ENCODE peak calls at places on chromosome 9, in nine cellular contexts. X is GM23338; H is transverse colon; A is HFF-Myc; V is CD8-positive, alpha-beta T cell; N is IMR-90; P is HFFc6; K is PC-9; L is OCI-LY7. B is an unnamed sample.

GRCh38 chr9:78280982-78281668 is 15.8 kb upstream of the PSAT1 start:
- DNase-seq in K (peak), L (no peak), P (no peak), N (peak), X (no peak), V (no peak), A (no peak), H (peak), B (no peak)

GRCh38 chr9:135583686-135584011 is 22.1 kb downstream of the PAEP start:
- DNase-seq in N (no peak), A (no peak), H (no peak), X (no peak), K (no peak), P (no peak), L (no peak), V (no peak), B (no peak)

GRCh38 chr9:104027295-104027694 is 66.8 kb upstream of the SMC2 start:
- DNase-seq in H (no peak), K (no peak), P (no peak), L (peak), A (no peak), V (no peak), X (no peak), N (no peak), B (no peak)

GRCh38 chr9:25677301-25678146 is 720 bp downstream of the TUSC1 start:
- DNase-seq in H (peak), A (no peak), K (no peak), V (no peak), N (peak), X (peak), P (no peak), L (no peak), B (no peak)

GRCh38 chr9:76917299-76917698 is 11.4 kb upstream of the PRUNE2 start:
- DNase-seq in L (no peak), H (no peak), X (no peak), P (no peak), V (no peak), K (no peak), N (no peak), A (no peak), B (no peak)

GRCh38 chr9:133090752-133091325 is 29.1 kb downstream of the CEL start:
- DNase-seq in L (no peak), A (no peak), N (no peak), X (no peak), H (no peak), K (no peak), V (no peak), P (no peak), B (no peak)

GRCh38 chr9:132744881-132745761 is 74.9 kb downstream of the GTF3C4 start:
- DNase-seq in V (no peak), A (no peak), X (peak), L (no peak), N (no peak), H (no peak), K (no peak), P (no peak), B (no peak)

GRCh38 chr9:33023661-33024060 is 1.4 kb upstream of the DNAJA1 start:
- DNase-seq in H (no peak), L (no peak), X (no peak), V (no peak), N (no peak), P (no peak), K (no peak), A (no peak), B (no peak)

GRCh38 chr9:69771775-69772418 is 12.1 kb upstream of the PTAR1 start:
- DNase-seq in X (no peak), P (peak), K (no peak), A (no peak), V (no peak), H (no peak), L (no peak), N (peak), B (no peak)

GRCh38 chr9:13575558-13575957 is 296.1 kb upstream of the MPDZ start:
- DNase-seq in H (no peak), X (no peak), A (no peak), P (no peak), V (no peak), L (no peak), N (no peak), K (no peak), B (no peak)

GRCh38 chr9:121321039-121321503 is 49.0 kb downstream of the STOM start:
- DNase-seq in A (no peak), X (no peak), P (no peak), K (no peak), H (no peak), N (no peak), L (no peak), V (no peak), B (no peak)

DNA sequence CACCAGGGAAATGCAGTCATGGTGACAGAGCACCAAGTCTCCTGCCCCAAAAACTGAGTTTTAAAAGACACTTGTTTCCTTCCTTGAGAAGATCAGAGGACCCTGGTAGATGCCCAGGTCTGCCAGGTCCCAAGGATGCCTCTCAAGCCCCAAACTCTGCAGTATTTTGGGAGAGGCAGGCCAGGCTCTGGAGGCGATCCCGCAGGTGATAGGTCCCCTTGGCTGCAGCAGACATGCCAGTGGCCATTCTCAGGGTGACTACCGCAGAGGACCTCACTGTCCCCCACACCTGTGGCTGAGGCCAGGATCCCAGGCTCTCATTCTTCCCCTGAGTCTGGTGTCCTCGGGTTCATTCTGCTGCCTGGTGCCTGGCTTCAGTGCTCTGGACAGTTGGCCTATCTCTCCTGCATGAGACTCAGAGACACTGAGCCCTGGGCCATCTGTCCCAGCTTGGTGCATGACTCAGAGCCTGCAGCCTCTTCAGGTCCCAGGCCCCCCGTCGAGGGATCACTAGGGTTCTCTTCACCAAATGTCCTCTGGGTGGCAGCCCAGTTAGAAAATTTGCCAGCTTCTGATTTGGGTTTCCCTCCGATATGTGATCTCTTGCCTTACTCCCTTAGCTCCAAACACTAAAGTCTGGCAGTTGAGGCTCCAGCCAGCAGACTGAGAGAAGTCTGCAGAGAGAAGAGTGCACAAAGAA is 59.7 kb upstream of the GARNL3 start:
- DNase-seq in N (peak), X (peak), V (no peak), K (peak), H (no peak), P (peak), L (peak), A (no peak), B (no peak)
- TF ChIP-seq CTCF in N (peak), X (peak), V (no peak), K (peak), H (no peak), P (peak), L (peak), A (peak), B (peak)

GRCh38 chr9:91978739-91979414 is 28.8 kb upstream of the ROR2 start:
- DNase-seq in P (peak), H (no peak), A (peak), K (peak), L (peak), N (peak), V (no peak), X (peak), B (no peak)
- TF ChIP-seq CTCF in P (peak), H (no peak), A (peak), K (peak), L (peak), N (peak), V (no peak), X (peak), B (peak)

GRCh38 chr9:105608685-105609598 is 51.0 kb downstream of the FKTN start:
- DNase-seq in K (no peak), V (no peak), N (peak), L (peak), A (peak), X (peak), P (peak), H (no peak), B (peak)
- TF ChIP-seq CTCF in K (peak), V (peak), N (peak), L (peak), A (peak), X (peak), P (peak), H (peak), B (peak)

GRCh38 chr9:118038713-118039112 is 334.5 kb downstream of the TLR4 start:
- DNase-seq in V (no peak), K (no peak), N (no peak), X (peak), L (no peak), H (no peak), A (no peak), P (no peak), B (no peak)

GRCh38 chr9:118029425-118029824 is 325.2 kb downstream of the TLR4 start:
- DNase-seq in X (no peak), P (no peak), H (no peak), N (no peak), L (no peak), K (no peak), A (no peak), V (no peak), B (no peak)

DNA sequence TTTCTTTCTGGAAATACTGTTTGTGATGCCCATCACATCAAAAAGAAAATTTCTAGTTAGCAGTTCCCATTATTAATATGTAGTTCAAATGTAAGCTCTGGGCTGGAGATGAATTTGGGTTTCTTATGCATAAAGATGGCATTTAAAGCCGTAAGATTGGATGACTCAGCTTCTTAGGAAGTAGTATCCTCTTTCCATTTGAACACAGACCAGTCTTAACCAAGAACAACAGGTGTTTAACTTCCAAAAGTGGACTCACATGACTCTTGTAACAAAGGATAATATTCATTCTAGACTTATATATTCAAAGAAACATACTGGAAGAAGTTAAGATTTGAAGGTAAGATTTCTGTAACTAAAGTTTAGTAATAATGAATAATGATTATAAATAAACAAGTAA is 330.5 kb downstream of the TLR4 start:
- DNase-seq in A (no peak), N (no peak), H (no peak), V (no peak), P (no peak), X (no peak), L (no peak), K (no peak), B (no peak)
- TF ChIP-seq CTCF in A (no peak), N (no peak), H (no peak), V (no peak), P (no peak), X (no peak), L (no peak), K (no peak), B (no peak)

GRCh38 chr9:23728736-23729135 is 97.3 kb downstream of the ELAVL2 start:
- DNase-seq in A (no peak), L (no peak), N (no peak), V (no peak), X (no peak), P (no peak), K (no peak), H (no peak), B (no peak)
- TF ChIP-seq CTCF in A (no peak), L (no peak), N (no peak), V (no peak), X (no peak), P (no peak), K (no peak), H (no peak), B (no peak)

B was measured in AG09319.